ENCODE peak calls at places on chromosomes 11 and 22, in ten cellular contexts. I is GM13977; V is neural crest cell; F is fibroblast of the conjunctiva; N is C1 segment of cervical spinal cord; C is T-helper 2 cell; D is activated T-cell treated with anti-CD3 and anti-CD28 coated beads for 1 hour; Q is astrocyte of the cerebellum; S is stimulated activated CD8-positive, alpha-beta memory T cell treated with anti-CD3 and anti-CD28 coated beads, Interleukin-15, amount 100 ng/mL, for 1 hour; G is CD8-positive, alpha-beta memory T cell. Z is an unnamed sample.

GRCh38 chr11:66670816-66671215 is 6.9 kb downstream of the RBM4B start:
- DNase-seq in F (no peak), V (no peak), I (no peak), Q (no peak), C (no peak), N (no peak), D (no peak), S (no peak), G (no peak), Z (no peak)

GRCh38 chr11:61417670-61418069 is 12.1 kb downstream of the CPSF7 start:
- DNase-seq in F (no peak), I (no peak), V (no peak), S (no peak), C (no peak), N (no peak), Q (no peak), D (no peak), G (no peak), Z (no peak)

GRCh38 chr11:65576232-65576866 is 496 bp downstream of the EHBP1L1 start:
- DNase-seq in D (no peak), N (no peak), I (peak; percentile 58), C (no peak), F (no peak), V (no peak), G (no peak), Q (no peak), S (no peak), Z (peak; percentile 48)

GRCh38 chr11:128530119-128531091 is 57.0 kb downstream of the ETS1 start:
- DNase-seq in N (no peak), Q (peak; percentile 65), I (no peak), G (no peak), C (no peak), V (no peak), D (no peak), F (peak; percentile 97), S (no peak), Z (no peak)

GRCh38 chr22:40676644-40677043 is 2.6 kb upstream of the MCHR1 start:
- DNase-seq in V (no peak), N (no peak), G (no peak), S (no peak), D (no peak), I (no peak), F (no peak), C (no peak), Q (no peak), Z (no peak)

GRCh38 chr11:74442601-74443000 is 24.7 kb downstream of the KCNE3 start:
- DNase-seq in I (no peak), N (no peak), G (no peak), S (no peak), V (no peak), D (no peak), C (no peak), Q (no peak), F (no peak), Z (no peak)

GRCh38 chr11:8841899-8842298 is 69.1 kb upstream of the AKIP1 start:
- DNase-seq in F (no peak), G (no peak), Q (no peak), C (no peak), V (no peak), D (no peak), S (no peak), I (no peak), N (no peak), Z (no peak)

GRCh38 chr11:3154001-3154599 is 11.0 kb downstream of the OSBPL5 start:
- DNase-seq in Q (no peak), D (no peak), V (no peak), C (no peak), N (no peak), I (no peak), F (no peak), G (no peak), S (no peak), Z (no peak)

GRCh38 chr11:112364962-112365481 is 104.4 kb upstream of the PLET1 start:
- DNase-seq in N (no peak), V (no peak), Q (peak; percentile 13), C (no peak), I (no peak), S (no peak), D (no peak), G (no peak), F (peak; percentile 85), Z (no peak)

GRCh38 chr11:132972565-132972964 is 559.7 kb downstream of the OPCML start:
- DNase-seq in G (no peak), F (no peak), I (no peak), Q (no peak), V (peak; percentile 24), N (peak; percentile 47), D (no peak), C (no peak), S (no peak), Z (no peak)

GRCh38 chr22:37784829-37785495 is 22.8 kb upstream of the GCAT start:
- DNase-seq in D (no peak), I (no peak), C (no peak), F (no peak), G (no peak), Q (no peak), S (no peak), V (no peak), N (no peak), Z (no peak)

Z was measured in immature natural killer cell.